ENCODE peak calls at places on chromosomes 12 and 14, in ten cellular contexts. B, V, E, F, Q, U, T, P, A and K are unnamed samples.

GRCh38 chr12:124305136-124305535 is 10.2 kb downstream of the RFLNA start:
- DNase-seq in F (peak), V (no peak), P (no peak), Q (no peak), B (no peak), E (no peak), A (no peak), U (no peak), T (no peak), K (no peak)

GRCh38 chr12:130335517-130336392 is 1.9 kb upstream of the PIWIL1 start:
- DNase-seq in E (peak), B (no peak), Q (peak), P (peak), F (no peak), A (no peak), T (peak), V (peak), U (peak), K (peak)

GRCh38 chr12:121943926-121944325 is 25.5 kb downstream of the CFAP251 start:
- DNase-seq in E (no peak), Q (no peak), A (no peak), U (no peak), P (no peak), V (no peak), B (no peak), T (no peak), F (no peak), K (no peak)

GRCh38 chr12:40697566-40698257 is 5.5 kb downstream of the CNTN1 start:
- DNase-seq in F (no peak), P (no peak), U (no peak), V (peak), E (no peak), B (no peak), A (no peak), Q (no peak), T (no peak), K (no peak)

GRCh38 chr14:88005050-88005481 is at the start of gene GPR65:
- DNase-seq in B (no peak), U (no peak), E (no peak), V (no peak), A (no peak), P (no peak), Q (peak), T (peak), F (no peak), K (no peak)

GRCh38 chr12:10227648-10228047 is 15.0 kb downstream of the GABARAPL1 start:
- DNase-seq in A (no peak), B (no peak), V (no peak), Q (no peak), T (no peak), F (no peak), E (no peak), U (no peak), P (no peak), K (no peak)

GRCh38 chr12:81078469-81079196 is 754 bp downstream of the ACSS3 start:
- DNase-seq in U (no peak), Q (no peak), B (no peak), E (no peak), F (no peak), A (no peak), V (no peak), T (peak), P (no peak), K (no peak)

GRCh38 chr12:39235990-39236767 is 206.7 kb downstream of the KIF21A start:
- DNase-seq in V (no peak), P (no peak), A (no peak), E (no peak), U (no peak), T (no peak), Q (no peak), B (peak), F (no peak), K (no peak)

GRCh38 chr12:100545092-100545491 is 28.4 kb upstream of the GAS2L3 start:
- DNase-seq in F (no peak), U (no peak), E (no peak), P (no peak), A (no peak), B (peak), V (no peak), T (peak), Q (no peak), K (no peak)

GRCh38 chr12:89731614-89732013 is 23.0 kb upstream of the ATP2B1 start:
- DNase-seq in U (no peak), E (no peak), P (no peak), F (no peak), A (no peak), T (peak), B (peak), V (no peak), Q (no peak), K (no peak)

GRCh38 chr12:109934026-109934425 is 34.0 kb downstream of the TCHP start:
- DNase-seq in Q (peak), U (no peak), B (no peak), T (peak), F (no peak), A (no peak), P (peak), E (no peak), V (no peak), K (no peak)

GRCh38 chr14:34911209-34912150 is 36.3 kb upstream of the BAZ1A start:
- DNase-seq in V (no peak), Q (no peak), T (peak), E (no peak), A (no peak), P (no peak), F (no peak), U (no peak), B (no peak), K (no peak)

GRCh38 chr14:72237722-72238666 is 305.8 kb downstream of the RGS6 start:
- DNase-seq in U (no peak), A (no peak), T (no peak), F (no peak), P (no peak), V (no peak), Q (no peak), E (no peak), B (no peak), K (no peak)